ENCODE peak calls at places on chromosome 10, in nine cellular contexts. T is HFFc6; L is BE2C; F is left ventricle myocardium inferior; W is tibial artery; K is OCI-LY7; B is AG04450; A is astrocyte of the spinal cord; O is activated CD8-positive, alpha-beta T cell treated with anti-CD3 and anti-CD28 coated beads for 36 hours. N is an unnamed sample.

GRCh38 chr10:131824371-131825149 is 76.2 kb upstream of the PPP2R2D start:
- DNase-seq in T (no peak), L (no peak), F (no peak), W (no peak), K (no peak), B (no peak), A (no peak), O (no peak), N (no peak)

GRCh38 chr10:86393858-86394472 is 27.4 kb upstream of the GRID1 start:
- DNase-seq in T (no peak), L (no peak), F (no peak), W (no peak), K (no peak), B (no peak), A (no peak), O (no peak), N (no peak)

GRCh38 chr10:1454964-1455363 is 282.4 kb downstream of the ADARB2 start:
- DNase-seq in T (no peak), L (no peak), F (no peak), W (no peak), K (peak; percentile 57), B (no peak), A (no peak), O (no peak), N (no peak)

GRCh38 chr10:22022257-22023051 is 18.9 kb upstream of the DNAJC1 start:
- DNase-seq in T (no peak), L (peak; percentile 67), F (peak; percentile 39), W (no peak), K (peak; percentile 4), B (no peak), A (no peak), O (peak; percentile 69), N (no peak)

GRCh38 chr10:44284198-44285084 is 100.5 kb downstream of the CXCL12 start:
- DNase-seq in T (no peak), L (no peak), F (no peak), W (no peak), K (no peak), B (no peak), A (no peak), O (no peak), N (no peak)

GRCh38 chr10:98446121-98446655 is 547 bp downstream of the HPS1 start:
- DNase-seq in T (peak; percentile 27), L (no peak), F (no peak), W (no peak), K (no peak), B (no peak), A (peak; percentile 33), O (peak; percentile 56), N (no peak)

GRCh38 chr10:71998840-71999194 is 34.6 kb downstream of the CHST3 start:
- DNase-seq in T (peak; percentile 89), L (peak; percentile 60), F (peak; percentile 66), W (peak; percentile 86), K (no peak), B (no peak), A (peak; percentile 76), O (no peak), N (no peak)

GRCh38 chr10:89301231-89301630 is 615 bp upstream of the IFIT2 start:
- DNase-seq in T (peak; percentile 18), L (no peak), F (no peak), W (no peak), K (peak; percentile 27), B (no peak), A (peak; percentile 40), O (no peak), N (no peak)

GRCh38 chr10:10911471-10911921 is 106.2 kb upstream of the CELF2 start:
- DNase-seq in T (peak; percentile 78), L (no peak), F (peak; percentile 60), W (peak; percentile 84), K (no peak), B (peak; percentile 90), A (peak; percentile 89), O (no peak), N (peak; percentile 55)

GRCh38 chr10:105691811-105692210 is 1050.7 kb downstream of the SORCS3 start:
- DNase-seq in T (no peak), L (no peak), F (no peak), W (no peak), K (peak; percentile 19), B (no peak), A (peak; percentile 6), O (no peak), N (no peak)

GRCh38 chr10:13074562-13075451 is 25.2 kb upstream of the OPTN start:
- DNase-seq in T (peak; percentile 52), L (peak; percentile 76), F (peak; percentile 52), W (peak; percentile 77), K (peak; percentile 53), B (peak; percentile 21), A (peak; percentile 74), O (peak; percentile 76), N (peak; percentile 49)

GRCh38 chr10:75599875-75600648 is 168.6 kb downstream of the LRMDA start:
- DNase-seq in T (no peak), L (no peak), F (no peak), W (no peak), K (no peak), B (no peak), A (no peak), O (no peak), N (no peak)

GRCh38 chr10:71395621-71396020 is 1.1 kb upstream of the CDH23 start:
- DNase-seq in T (no peak), L (no peak), F (no peak), W (no peak), K (no peak), B (no peak), A (no peak), O (no peak), N (no peak)

DNA sequence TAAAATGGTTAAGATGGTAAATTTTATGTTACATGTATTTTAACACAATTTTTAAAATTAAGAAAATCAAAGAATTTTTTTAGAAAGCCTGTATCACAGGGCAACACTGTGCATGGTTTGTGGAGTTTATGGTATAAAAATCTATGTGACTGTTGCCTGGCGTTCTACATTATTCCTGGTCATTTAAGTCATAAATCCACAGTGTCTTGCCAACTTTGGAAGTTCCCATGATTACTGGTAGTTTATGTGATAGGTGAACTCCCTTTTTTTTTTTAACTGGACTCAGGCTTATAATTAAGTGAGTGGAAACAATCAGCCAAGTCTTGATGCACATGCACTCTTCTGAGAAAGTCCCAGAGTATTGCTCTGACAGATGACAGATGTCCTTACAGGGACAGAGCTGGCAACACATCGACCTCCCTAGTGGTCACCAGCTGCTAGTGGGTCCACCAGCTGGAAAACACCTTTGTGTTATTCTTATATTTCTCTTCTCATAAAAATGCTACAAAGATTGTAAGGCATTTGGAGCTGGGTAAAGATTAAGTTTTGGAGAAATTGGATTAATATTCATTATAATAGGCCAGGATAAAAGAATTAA is 8.8 kb upstream of the STN1 start:
- DNase-seq in T (no peak), L (peak; percentile 47), F (no peak), W (no peak), K (no peak), B (no peak), A (no peak), O (no peak), N (no peak)
- TF ChIP-seq CTCF in T (peak; percentile 24), L (peak; percentile 53), F (no peak), W (no peak), K (no peak), B (no peak), A (no peak), O (no peak), N (no peak)

DNA sequence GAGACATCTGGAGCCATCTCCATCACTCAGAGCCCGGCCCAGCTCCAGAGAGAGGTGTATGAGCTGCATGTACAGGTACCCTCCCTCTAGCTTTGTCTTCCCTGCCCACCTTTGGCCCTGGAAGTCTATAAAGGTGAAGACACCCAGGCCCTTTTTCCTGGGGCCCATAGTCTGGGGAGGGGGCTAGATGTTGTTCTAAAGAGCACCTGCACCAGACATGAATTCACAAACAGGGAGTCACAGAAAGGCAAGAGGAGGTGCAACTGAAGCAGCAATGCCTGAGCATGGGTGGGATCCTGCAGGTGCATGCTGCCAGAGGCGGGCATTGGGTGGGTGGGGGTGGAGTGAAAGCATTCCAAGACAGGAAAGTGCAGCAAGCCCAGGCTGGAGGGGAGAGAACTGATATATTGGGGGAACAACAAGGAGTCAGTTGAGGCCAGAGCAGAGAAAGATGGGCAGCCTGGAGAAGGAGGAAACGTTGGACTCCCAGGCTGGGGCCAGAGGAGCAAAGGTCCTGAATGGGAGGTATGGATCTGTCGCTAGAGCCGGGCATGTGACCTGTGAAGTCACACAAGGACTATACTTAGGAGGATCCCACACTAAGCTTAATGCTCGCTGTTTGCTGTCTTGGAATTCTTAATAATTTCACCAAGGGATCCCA is 11.6 kb downstream of the CDHR1 start:
- DNase-seq in T (no peak), L (no peak), F (no peak), W (peak; percentile 17), K (no peak), B (no peak), A (no peak), O (no peak), N (no peak)
- TF ChIP-seq CTCF in T (peak; percentile 31), L (no peak), F (no peak), W (no peak), K (peak; percentile 47), B (no peak), A (no peak), O (no peak), N (no peak)

GRCh38 chr10:69731698-69732097 is 70.0 kb upstream of the COL13A1 start:
- DNase-seq in T (no peak), L (no peak), F (no peak), W (no peak), K (no peak), B (no peak), A (no peak), O (no peak), N (no peak)

GRCh38 chr10:69732826-69733150 is 68.9 kb upstream of the COL13A1 start:
- DNase-seq in T (no peak), L (no peak), F (no peak), W (no peak), K (no peak), B (no peak), A (no peak), O (no peak), N (no peak)

GRCh38 chr10:69730251-69731156 is 71.2 kb upstream of the COL13A1 start:
- DNase-seq in T (no peak), L (no peak), F (peak; percentile 80), W (peak; percentile 87), K (no peak), B (peak; percentile 64), A (peak; percentile 34), O (no peak), N (no peak)

GRCh38 chr10:69732147-69732825 is 69.4 kb upstream of the COL13A1 start:
- DNase-seq in T (no peak), L (no peak), F (peak; percentile 61), W (no peak), K (no peak), B (no peak), A (no peak), O (no peak), N (no peak)

DNA sequence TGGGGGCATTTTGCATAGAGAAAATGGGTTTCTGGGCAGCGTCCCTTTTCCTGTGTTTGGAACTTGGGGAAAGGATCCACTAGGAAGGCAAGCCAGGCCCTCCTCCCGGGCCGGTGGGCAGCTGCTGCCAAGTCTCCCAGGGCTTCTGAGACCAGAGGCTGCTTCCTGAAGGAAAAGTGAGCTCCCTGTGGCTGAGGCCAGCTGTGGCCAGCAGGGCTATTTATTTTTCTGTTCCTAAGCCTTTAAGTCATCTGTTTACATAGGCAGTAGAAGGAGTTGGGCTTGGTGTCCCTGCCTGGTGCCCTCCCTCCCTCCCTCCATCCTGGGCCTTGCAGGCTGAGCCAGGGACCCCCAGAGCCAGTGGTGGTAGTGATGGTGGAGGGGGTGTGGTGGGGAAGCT is 70.5 kb upstream of the COL13A1 start:
- DNase-seq in T (peak; percentile 33), L (no peak), F (no peak), W (peak; percentile 91), K (no peak), B (peak; percentile 83), A (peak; percentile 90), O (no peak), N (no peak)
- TF ChIP-seq CTCF in T (peak; percentile 18), L (no peak), F (no peak), W (peak; percentile 45), K (no peak), B (peak; percentile 20), A (no peak), O (no peak), N (no peak)

GRCh38 chr10:2619472-2619871 is 447.9 kb upstream of the PFKP start:
- DNase-seq in T (no peak), L (peak; percentile 9), F (no peak), W (no peak), K (peak; percentile 56), B (no peak), A (no peak), O (peak; percentile 10), N (no peak)
- TF ChIP-seq CTCF in T (peak; percentile 42), L (peak; percentile 54), F (no peak), W (no peak), K (peak; percentile 84), B (peak; percentile 16), A (peak; percentile 16), O (peak; percentile 32), N (no peak)